ENCODE peak calls at places on chromosomes 2 and 18, in five cellular contexts. K, Y, S, M and B are unnamed samples.

GRCh38 chr2:149068996-149069888 is 30.7 kb downstream of the LYPD6B start:
- DNase-seq in K (no peak), M (peak), Y (no peak), S (no peak), B (peak)

GRCh38 chr2:23460228-23460627 is 75.2 kb downstream of the KLHL29 start:
- DNase-seq in S (no peak), K (no peak), M (peak), Y (no peak), B (peak)

GRCh38 chr2:64643838-64644219 is 9.9 kb downstream of the SERTAD2 start:
- DNase-seq in K (no peak), M (no peak), Y (no peak), S (no peak), B (peak)

GRCh38 chr2:147468963-147469362 is 375.9 kb upstream of the ACVR2A start:
- DNase-seq in Y (no peak), M (no peak), K (no peak), S (no peak), B (no peak)

GRCh38 chr18:48947102-48947501 is 3.7 kb downstream of the SMAD7 start:
- DNase-seq in Y (no peak), K (no peak), S (no peak), M (no peak), B (peak)

GRCh38 chr2:160679686-160680085 is 186.1 kb upstream of the RBMS1 start:
- DNase-seq in K (no peak), M (no peak), Y (no peak), S (no peak), B (no peak)

GRCh38 chr18:55452123-55452611 is 135.8 kb downstream of the TCF4 start:
- DNase-seq in Y (no peak), K (no peak), M (peak), S (no peak), B (peak)

GRCh38 chr2:224894356-224894755 is 147.9 kb downstream of the DOCK10 start:
- DNase-seq in K (no peak), Y (no peak), S (no peak), M (no peak), B (peak)